ENCODE peak calls at places on chromosomes 7 and 10, in six cellular contexts. One of them, this sample, is unnamed.
A peak's percentile ranks its signal among the peaks of the same experiment; 100 is the strongest.

GRCh38 chr10:77643795-77644468 is 6.3 kb upstream of the KCNMA1 start:
- DNase-seq in HFF-Myc: peak; percentile 59
- DNase-seq in AG04449: no peak
- DNase-seq in kidney epithelial cell: no peak
- DNase-seq in NCI-H510A: no peak
- DNase-seq in brain microvascular endothelial cell: peak; percentile 43
- DNase-seq in this sample: peak; percentile 58

GRCh38 chr10:53403688-53404087 is 631.1 kb upstream of the MBL2 start:
- DNase-seq in HFF-Myc: no peak
- DNase-seq in AG04449: no peak
- DNase-seq in kidney epithelial cell: peak; percentile 31
- DNase-seq in NCI-H510A: peak; percentile 3
- DNase-seq in brain microvascular endothelial cell: peak; percentile 42
- DNase-seq in this sample: no peak

GRCh38 chr10:86306628-86307278 is 59.8 kb downstream of the GRID1 start:
- DNase-seq in HFF-Myc: no peak
- DNase-seq in AG04449: no peak
- DNase-seq in kidney epithelial cell: no peak
- DNase-seq in NCI-H510A: no peak
- DNase-seq in brain microvascular endothelial cell: peak; percentile 31
- DNase-seq in this sample: peak; percentile 31

GRCh38 chr7:132536646-132537395 is 39.4 kb downstream of the PLXNA4 start:
- DNase-seq in HFF-Myc: no peak
- DNase-seq in AG04449: no peak
- DNase-seq in kidney epithelial cell: no peak
- DNase-seq in NCI-H510A: no peak
- DNase-seq in brain microvascular endothelial cell: no peak
- DNase-seq in this sample: no peak

GRCh38 chr10:100293067-100293466 is 6.6 kb upstream of the BLOC1S2 start:
- DNase-seq in HFF-Myc: no peak
- DNase-seq in AG04449: no peak
- DNase-seq in kidney epithelial cell: no peak
- DNase-seq in NCI-H510A: no peak
- DNase-seq in brain microvascular endothelial cell: no peak
- DNase-seq in this sample: no peak

GRCh38 chr10:110735620-110736027 is 91.5 kb downstream of the RBM20 start:
- DNase-seq in HFF-Myc: no peak
- DNase-seq in AG04449: no peak
- DNase-seq in kidney epithelial cell: no peak
- DNase-seq in NCI-H510A: no peak
- DNase-seq in brain microvascular endothelial cell: no peak
- DNase-seq in this sample: no peak

GRCh38 chr7:46160861-46161260 is 239.8 kb upstream of the IGFBP3 start:
- DNase-seq in HFF-Myc: no peak
- DNase-seq in AG04449: no peak
- DNase-seq in kidney epithelial cell: no peak
- DNase-seq in NCI-H510A: no peak
- DNase-seq in brain microvascular endothelial cell: no peak
- DNase-seq in this sample: no peak

GRCh38 chr7:645606-646005 is 80.9 kb upstream of the DNAAF5 start:
- DNase-seq in HFF-Myc: no peak
- DNase-seq in AG04449: no peak
- DNase-seq in kidney epithelial cell: no peak
- DNase-seq in NCI-H510A: no peak
- DNase-seq in brain microvascular endothelial cell: no peak
- DNase-seq in this sample: no peak

GRCh38 chr10:132590752-132591121 is 53.1 kb downstream of the INPP5A start:
- DNase-seq in HFF-Myc: no peak
- DNase-seq in AG04449: no peak
- DNase-seq in kidney epithelial cell: no peak
- DNase-seq in NCI-H510A: no peak
- DNase-seq in brain microvascular endothelial cell: no peak
- DNase-seq in this sample: no peak

GRCh38 chr10:50567384-50567783 is 56.4 kb downstream of the SGMS1 start:
- DNase-seq in HFF-Myc: no peak
- DNase-seq in AG04449: no peak
- DNase-seq in kidney epithelial cell: no peak
- DNase-seq in NCI-H510A: peak; percentile 45
- DNase-seq in brain microvascular endothelial cell: no peak
- DNase-seq in this sample: no peak

GRCh38 chr7:130124711-130125110 is 54.4 kb downstream of the KLHDC10 start:
- DNase-seq in HFF-Myc: no peak
- DNase-seq in AG04449: no peak
- DNase-seq in kidney epithelial cell: no peak
- DNase-seq in NCI-H510A: no peak
- DNase-seq in brain microvascular endothelial cell: no peak
- DNase-seq in this sample: no peak

GRCh38 chr7:122056977-122057376 is 87.1 kb downstream of the AASS start:
- DNase-seq in HFF-Myc: no peak
- DNase-seq in AG04449: no peak
- DNase-seq in kidney epithelial cell: no peak
- DNase-seq in NCI-H510A: no peak
- DNase-seq in brain microvascular endothelial cell: no peak
- DNase-seq in this sample: no peak

GRCh38 chr7:85204061-85204460 is 17.2 kb upstream of the SEMA3D start:
- DNase-seq in HFF-Myc: no peak
- DNase-seq in AG04449: no peak
- DNase-seq in kidney epithelial cell: no peak
- DNase-seq in NCI-H510A: no peak
- DNase-seq in brain microvascular endothelial cell: no peak
- DNase-seq in this sample: no peak

GRCh38 chr7:148442933-148443332 is 147.6 kb upstream of the C7orf33 start:
- DNase-seq in HFF-Myc: no peak
- DNase-seq in AG04449: no peak
- DNase-seq in kidney epithelial cell: no peak
- DNase-seq in NCI-H510A: no peak
- DNase-seq in brain microvascular endothelial cell: no peak
- DNase-seq in this sample: no peak

GRCh38 chr7:16492513-16493062 is 27.1 kb upstream of the SOSTDC1 start:
- DNase-seq in HFF-Myc: no peak
- DNase-seq in AG04449: no peak
- DNase-seq in kidney epithelial cell: peak; percentile 43
- DNase-seq in NCI-H510A: no peak
- DNase-seq in brain microvascular endothelial cell: peak; percentile 56
- DNase-seq in this sample: no peak

GRCh38 chr10:24357344-24358021 is 148.5 kb downstream of the KIAA1217 start:
- DNase-seq in HFF-Myc: no peak
- DNase-seq in AG04449: no peak
- DNase-seq in kidney epithelial cell: no peak
- DNase-seq in NCI-H510A: no peak
- DNase-seq in brain microvascular endothelial cell: no peak
- DNase-seq in this sample: no peak

GRCh38 chr7:139339025-139339424 is 2.1 kb upstream of the FMC1 start:
- DNase-seq in HFF-Myc: no peak
- DNase-seq in AG04449: no peak
- DNase-seq in kidney epithelial cell: no peak
- DNase-seq in NCI-H510A: no peak
- DNase-seq in brain microvascular endothelial cell: no peak
- DNase-seq in this sample: no peak

GRCh38 chr7:149844445-149844844 is 6.3 kb downstream of the ZNF862 start:
- DNase-seq in HFF-Myc: no peak
- DNase-seq in AG04449: no peak
- DNase-seq in kidney epithelial cell: no peak
- DNase-seq in NCI-H510A: no peak
- DNase-seq in brain microvascular endothelial cell: no peak
- DNase-seq in this sample: no peak

GRCh38 chr10:17735166-17735941 is 16.6 kb upstream of the TMEM236 start:
- DNase-seq in HFF-Myc: no peak
- DNase-seq in AG04449: no peak
- DNase-seq in kidney epithelial cell: no peak
- DNase-seq in NCI-H510A: no peak
- DNase-seq in brain microvascular endothelial cell: no peak
- DNase-seq in this sample: no peak

GRCh38 chr7:4849390-4849789 is 12.4 kb downstream of the PAPOLB start:
- DNase-seq in HFF-Myc: peak; percentile 30
- DNase-seq in AG04449: no peak
- DNase-seq in kidney epithelial cell: no peak
- DNase-seq in NCI-H510A: peak; percentile 31
- DNase-seq in brain microvascular endothelial cell: peak; percentile 60
- DNase-seq in this sample: peak; percentile 62

GRCh38 chr7:1939434-1940401 is 269.6 kb downstream of the ELFN1 start:
- DNase-seq in HFF-Myc: no peak
- DNase-seq in AG04449: no peak
- DNase-seq in kidney epithelial cell: no peak
- DNase-seq in NCI-H510A: peak; percentile 32
- DNase-seq in brain microvascular endothelial cell: no peak
- DNase-seq in this sample: peak; percentile 31

GRCh38 chr7:103915958-103916357 is 73.5 kb downstream of the RELN start:
- DNase-seq in HFF-Myc: no peak
- DNase-seq in AG04449: no peak
- DNase-seq in kidney epithelial cell: peak; percentile 21
- DNase-seq in NCI-H510A: no peak
- DNase-seq in brain microvascular endothelial cell: peak; percentile 65
- DNase-seq in this sample: no peak

GRCh38 chr7:79820387-79820786 is 314.2 kb upstream of the GNAI1 start:
- DNase-seq in HFF-Myc: peak; percentile 19
- DNase-seq in AG04449: no peak
- DNase-seq in kidney epithelial cell: no peak
- DNase-seq in NCI-H510A: peak; percentile 45
- DNase-seq in brain microvascular endothelial cell: peak; percentile 84
- DNase-seq in this sample: no peak

GRCh38 chr10:125082881-125083575 is 77.3 kb downstream of the CTBP2 start:
- DNase-seq in HFF-Myc: no peak
- DNase-seq in AG04449: no peak
- DNase-seq in kidney epithelial cell: no peak
- DNase-seq in NCI-H510A: no peak
- DNase-seq in brain microvascular endothelial cell: no peak
- DNase-seq in this sample: no peak